ENCODE peak calls at places on chromosomes 12 and 14, in five cellular contexts. One of them, this sample, is unnamed.

GRCh38 chr12:29818925-29819324 is 35.2 kb upstream of the TMTC1 start:
- DNase-seq in uterus: no peak
- DNase-seq in fibroblast of lung: no peak
- DNase-seq in astrocyte: no peak
- DNase-seq in fibroblast of mammary gland: peak
- DNase-seq in this sample: no peak

GRCh38 chr12:98754095-98754494 is 109.0 kb downstream of the APAF1 start:
- DNase-seq in uterus: no peak
- DNase-seq in fibroblast of lung: peak
- DNase-seq in astrocyte: peak
- DNase-seq in fibroblast of mammary gland: peak
- DNase-seq in this sample: peak

GRCh38 chr12:120072472-120072871 is 44.1 kb downstream of the RAB35 start:
- DNase-seq in uterus: no peak
- DNase-seq in fibroblast of lung: no peak
- DNase-seq in astrocyte: no peak
- DNase-seq in fibroblast of mammary gland: no peak
- DNase-seq in this sample: no peak

GRCh38 chr14:24804813-24805212 is 170.8 kb upstream of the GZMB start:
- DNase-seq in uterus: no peak
- DNase-seq in fibroblast of lung: peak
- DNase-seq in astrocyte: no peak
- DNase-seq in fibroblast of mammary gland: no peak
- DNase-seq in this sample: no peak

GRCh38 chr12:92978607-92979006 is 49.5 kb upstream of the EEA1 start:
- DNase-seq in uterus: no peak
- DNase-seq in fibroblast of lung: no peak
- DNase-seq in astrocyte: no peak
- DNase-seq in fibroblast of mammary gland: no peak
- DNase-seq in this sample: peak

GRCh38 chr14:39395555-39396254 is 36.5 kb downstream of the FBXO33 start:
- DNase-seq in uterus: no peak
- DNase-seq in fibroblast of lung: peak
- DNase-seq in astrocyte: no peak
- DNase-seq in fibroblast of mammary gland: peak
- DNase-seq in this sample: peak

GRCh38 chr12:6530576-6531260 is 3.6 kb upstream of the GAPDH start:
- DNase-seq in uterus: no peak
- DNase-seq in fibroblast of lung: no peak
- DNase-seq in astrocyte: no peak
- DNase-seq in fibroblast of mammary gland: no peak
- DNase-seq in this sample: no peak

GRCh38 chr14:60561845-60562746 is 53.1 kb downstream of the SIX6 start:
- DNase-seq in uterus: peak
- DNase-seq in fibroblast of lung: peak
- DNase-seq in astrocyte: peak
- DNase-seq in fibroblast of mammary gland: peak
- DNase-seq in this sample: peak

GRCh38 chr14:56119221-56119967 is 1.2 kb downstream of the PELI2 start:
- DNase-seq in uterus: peak
- DNase-seq in fibroblast of lung: peak
- DNase-seq in astrocyte: no peak
- DNase-seq in fibroblast of mammary gland: peak
- DNase-seq in this sample: peak

GRCh38 chr14:53881161-53881846 is 75.3 kb downstream of the BMP4 start:
- DNase-seq in uterus: no peak
- DNase-seq in fibroblast of lung: peak
- DNase-seq in astrocyte: peak
- DNase-seq in fibroblast of mammary gland: no peak
- DNase-seq in this sample: no peak

GRCh38 chr14:59037086-59037485 is 151.4 kb upstream of the DAAM1 start:
- DNase-seq in uterus: no peak
- DNase-seq in fibroblast of lung: no peak
- DNase-seq in astrocyte: no peak
- DNase-seq in fibroblast of mammary gland: peak
- DNase-seq in this sample: peak

GRCh38 chr12:59808317-59808910 is 212.6 kb downstream of the SLC16A7 start:
- DNase-seq in uterus: no peak
- DNase-seq in fibroblast of lung: peak
- DNase-seq in astrocyte: peak
- DNase-seq in fibroblast of mammary gland: peak
- DNase-seq in this sample: peak

GRCh38 chr12:131131077-131131807 is 177.5 kb downstream of the ADGRD1 start:
- DNase-seq in uterus: no peak
- DNase-seq in fibroblast of lung: no peak
- DNase-seq in astrocyte: no peak
- DNase-seq in fibroblast of mammary gland: no peak
- DNase-seq in this sample: no peak

GRCh38 chr12:58341791-58342190 is 400.4 kb downstream of the ATP23 start:
- DNase-seq in uterus: no peak
- DNase-seq in fibroblast of lung: peak
- DNase-seq in astrocyte: peak
- DNase-seq in fibroblast of mammary gland: peak
- DNase-seq in this sample: peak

GRCh38 chr14:95759952-95760351 is 46.0 kb upstream of the TCL1A start:
- DNase-seq in uterus: no peak
- DNase-seq in fibroblast of lung: no peak
- DNase-seq in astrocyte: no peak
- DNase-seq in fibroblast of mammary gland: peak
- DNase-seq in this sample: no peak

GRCh38 chr14:69428289-69428998 is 30.0 kb downstream of the SLC39A9 start:
- DNase-seq in uterus: no peak
- DNase-seq in fibroblast of lung: no peak
- DNase-seq in astrocyte: no peak
- DNase-seq in fibroblast of mammary gland: no peak
- DNase-seq in this sample: no peak

GRCh38 chr12:1473418-1473817 is 121.0 kb downstream of the FBXL14 start:
- DNase-seq in uterus: no peak
- DNase-seq in fibroblast of lung: peak
- DNase-seq in astrocyte: peak
- DNase-seq in fibroblast of mammary gland: no peak
- DNase-seq in this sample: peak

GRCh38 chr14:56878766-56879165 is 68.5 kb upstream of the OTX2 start:
- DNase-seq in uterus: no peak
- DNase-seq in fibroblast of lung: no peak
- DNase-seq in astrocyte: no peak
- DNase-seq in fibroblast of mammary gland: no peak
- DNase-seq in this sample: no peak

GRCh38 chr12:16435875-16436554 is 88.6 kb downstream of the MGST1 start:
- DNase-seq in uterus: no peak
- DNase-seq in fibroblast of lung: no peak
- DNase-seq in astrocyte: no peak
- DNase-seq in fibroblast of mammary gland: no peak
- DNase-seq in this sample: no peak

GRCh38 chr12:65823481-65824313 is 586 bp upstream of the HMGA2 start:
- DNase-seq in uterus: no peak
- DNase-seq in fibroblast of lung: peak
- DNase-seq in astrocyte: peak
- DNase-seq in fibroblast of mammary gland: peak
- DNase-seq in this sample: peak

GRCh38 chr14:22231022-22231421 is 358.0 kb downstream of the DAD1 start:
- DNase-seq in uterus: no peak
- DNase-seq in fibroblast of lung: no peak
- DNase-seq in astrocyte: no peak
- DNase-seq in fibroblast of mammary gland: no peak
- DNase-seq in this sample: no peak

GRCh38 chr14:61625171-61625570 is 70.1 kb upstream of the HIF1A start:
- DNase-seq in uterus: no peak
- DNase-seq in fibroblast of lung: peak
- DNase-seq in astrocyte: peak
- DNase-seq in fibroblast of mammary gland: peak
- DNase-seq in this sample: peak

DNA sequence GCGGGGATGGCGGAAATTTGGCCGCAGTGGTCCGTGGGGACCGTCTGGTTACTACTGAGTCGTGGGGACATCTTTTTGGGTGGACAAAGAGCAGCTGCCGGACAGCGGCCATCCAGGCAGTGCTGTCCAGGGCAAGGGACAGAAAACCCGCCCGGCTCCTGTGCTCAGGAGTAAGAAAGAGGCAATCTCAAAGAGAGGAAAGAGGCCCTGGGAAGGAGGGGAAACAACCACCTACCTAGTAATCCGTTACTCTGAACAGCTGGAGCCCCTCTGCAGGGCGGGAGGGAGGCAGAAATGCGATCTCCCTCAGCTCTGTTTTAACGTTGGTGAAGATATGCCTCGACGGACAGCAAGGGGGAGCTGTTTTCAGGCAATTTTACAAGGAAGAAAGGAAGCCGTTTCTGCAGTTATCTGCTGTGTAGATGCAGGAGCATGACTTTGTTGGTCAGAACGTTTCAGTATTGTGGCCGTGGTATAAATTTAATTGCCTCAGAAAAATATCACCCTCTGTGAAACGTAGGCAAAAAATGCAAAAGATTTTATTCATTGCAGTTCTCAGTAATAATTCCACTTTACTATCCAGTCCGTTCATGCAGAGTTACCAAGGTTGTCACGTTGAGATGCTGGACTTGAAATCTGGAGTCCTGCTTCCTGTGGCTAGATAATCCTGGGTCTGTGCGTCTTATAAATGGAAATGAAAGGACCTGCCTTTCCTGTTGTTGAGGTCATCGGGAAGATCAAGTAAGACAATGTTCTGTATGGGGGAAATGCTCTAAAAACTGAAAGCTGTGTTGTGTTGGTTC is 1.1 kb upstream of the AVPR1A start:
- DNase-seq in uterus: peak
- DNase-seq in fibroblast of lung: peak
- DNase-seq in astrocyte: peak
- DNase-seq in fibroblast of mammary gland: peak
- DNase-seq in this sample: peak
- H3K4me3 ChIP-seq in uterus: peak
- H3K4me3 ChIP-seq in fibroblast of lung: no peak
- H3K4me3 ChIP-seq in astrocyte: peak
- H3K4me3 ChIP-seq in fibroblast of mammary gland: no peak
- H3K4me3 ChIP-seq in this sample: no peak

GRCh38 chr14:72704507-72704906 is 189.4 kb downstream of the DPF3 start:
- DNase-seq in uterus: no peak
- DNase-seq in fibroblast of lung: no peak
- DNase-seq in astrocyte: no peak
- DNase-seq in fibroblast of mammary gland: peak
- DNase-seq in this sample: no peak

GRCh38 chr14:72710212-72710611 is 183.7 kb downstream of the DPF3 start:
- DNase-seq in uterus: no peak
- DNase-seq in fibroblast of lung: no peak
- DNase-seq in astrocyte: no peak
- DNase-seq in fibroblast of mammary gland: peak
- DNase-seq in this sample: no peak

GRCh38 chr14:72711936-72712335 is 182.0 kb downstream of the DPF3 start:
- DNase-seq in uterus: no peak
- DNase-seq in fibroblast of lung: no peak
- DNase-seq in astrocyte: no peak
- DNase-seq in fibroblast of mammary gland: no peak
- DNase-seq in this sample: no peak

GRCh38 chr14:72706485-72706884 is 187.4 kb downstream of the DPF3 start:
- DNase-seq in uterus: no peak
- DNase-seq in fibroblast of lung: no peak
- DNase-seq in astrocyte: no peak
- DNase-seq in fibroblast of mammary gland: no peak
- DNase-seq in this sample: no peak

DNA sequence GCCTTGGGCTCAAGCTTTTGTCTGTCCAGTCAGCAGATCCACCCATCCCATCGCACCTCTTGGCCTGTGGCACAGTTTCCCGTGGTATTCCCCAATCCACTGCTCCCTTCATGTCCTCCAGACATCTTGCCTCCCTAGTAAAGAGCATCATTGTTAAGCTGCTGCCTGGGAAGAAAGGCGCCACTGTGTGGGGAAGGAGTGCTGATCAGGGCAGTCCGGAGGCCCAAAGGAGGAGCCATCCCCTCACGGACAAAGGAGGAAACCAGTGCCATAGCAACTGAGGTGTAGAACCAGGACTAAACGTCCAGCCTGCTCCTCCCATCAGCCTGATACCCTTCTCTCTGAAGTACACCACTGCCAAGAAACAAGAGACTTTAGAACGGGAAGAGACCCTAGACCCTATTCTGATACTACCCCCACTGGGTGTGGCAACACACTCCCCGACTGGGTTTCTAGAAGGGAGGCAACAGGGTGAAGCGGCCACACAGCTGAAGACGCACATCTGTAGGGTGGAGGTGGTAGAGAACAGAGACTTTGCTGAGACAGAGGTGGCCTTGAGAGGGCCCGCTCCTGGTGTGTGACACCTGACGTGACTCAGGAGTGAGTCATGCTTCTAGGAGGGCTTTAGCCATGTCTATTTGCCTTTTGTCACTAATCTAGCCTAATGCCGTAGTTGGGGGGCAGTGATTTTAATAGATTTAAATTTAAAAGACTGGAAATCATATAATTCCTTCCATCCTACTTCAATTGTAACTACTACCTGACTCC is 185.0 kb downstream of the DPF3 start:
- DNase-seq in uterus: no peak
- DNase-seq in fibroblast of lung: no peak
- DNase-seq in astrocyte: no peak
- DNase-seq in fibroblast of mammary gland: peak
- DNase-seq in this sample: peak
- TF ChIP-seq CTCF in uterus: no peak
- TF ChIP-seq CTCF in fibroblast of lung: no peak
- TF ChIP-seq CTCF in astrocyte: no peak
- TF ChIP-seq CTCF in fibroblast of mammary gland: no peak
- TF ChIP-seq CTCF in this sample: no peak

DNA sequence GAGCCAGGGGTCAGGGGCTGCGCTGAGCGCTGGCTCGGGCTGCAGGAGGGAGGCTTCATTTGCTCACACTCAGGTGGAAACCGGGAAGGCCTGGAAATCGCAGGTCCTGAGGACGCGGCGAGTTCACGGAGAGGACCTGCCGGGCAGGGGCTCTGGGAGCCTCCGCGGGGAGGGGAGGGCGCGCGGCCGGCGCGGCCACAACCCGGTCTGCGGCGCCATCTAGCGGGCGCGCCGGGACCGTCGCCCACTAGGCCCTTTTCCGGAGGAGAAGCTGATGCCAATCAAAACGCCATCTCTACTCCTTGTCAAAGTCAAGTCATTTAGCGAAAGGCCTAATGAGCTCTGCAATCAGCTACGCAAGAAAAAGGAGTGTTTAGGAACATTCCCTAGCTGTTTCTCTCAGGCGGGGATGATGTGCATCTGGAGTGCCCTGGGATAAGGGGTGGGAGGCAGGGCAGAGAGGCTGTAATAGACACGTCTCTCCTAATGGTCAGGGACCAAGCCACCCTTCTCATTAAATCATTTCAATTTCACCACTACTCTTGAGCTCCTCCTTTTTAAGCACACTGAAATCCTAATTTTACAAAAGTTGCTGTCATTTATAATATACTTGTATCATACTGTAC is 885.8 kb upstream of the TMEM132C start:
- DNase-seq in uterus: no peak
- DNase-seq in fibroblast of lung: peak
- DNase-seq in astrocyte: peak
- DNase-seq in fibroblast of mammary gland: peak
- DNase-seq in this sample: peak
- H3K4me3 ChIP-seq in uterus: no peak
- H3K4me3 ChIP-seq in fibroblast of lung: peak
- H3K4me3 ChIP-seq in astrocyte: peak
- H3K4me3 ChIP-seq in fibroblast of mammary gland: peak
- H3K4me3 ChIP-seq in this sample: no peak

DNA sequence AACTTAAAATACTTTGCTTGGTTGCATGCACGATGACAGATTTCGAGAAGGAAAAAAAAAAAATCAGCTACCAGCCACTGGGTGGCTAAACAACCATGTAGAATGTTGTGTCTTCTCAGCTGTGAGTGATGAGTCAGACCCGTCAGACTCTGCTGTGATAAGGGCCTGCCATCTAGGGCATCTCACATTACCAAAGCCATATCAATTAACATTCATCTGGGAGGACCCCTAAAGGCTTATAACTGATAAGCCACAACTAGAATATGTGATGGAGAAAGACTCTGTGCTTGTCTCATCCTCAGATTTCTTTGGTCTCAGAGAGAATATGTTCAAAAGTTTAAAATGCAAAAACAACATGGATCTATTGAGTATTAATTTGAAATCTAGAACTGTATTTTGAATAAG is 111.5 kb downstream of the PAX9 start:
- DNase-seq in uterus: no peak
- DNase-seq in fibroblast of lung: peak
- DNase-seq in astrocyte: peak
- DNase-seq in fibroblast of mammary gland: peak
- DNase-seq in this sample: peak
- TF ChIP-seq CTCF in uterus: no peak
- TF ChIP-seq CTCF in fibroblast of lung: no peak
- TF ChIP-seq CTCF in astrocyte: peak
- TF ChIP-seq CTCF in fibroblast of mammary gland: no peak
- TF ChIP-seq CTCF in this sample: peak